ENCODE peak calls at places on chromosomes 13 and 19, in eight cellular contexts. X, J, A, Q, V, L, F and M are unnamed samples.

GRCh38 chr13:49844191-49844590 is 51.7 kb upstream of the KPNA3 start:
- DNase-seq in X (no peak), J (no peak), A (no peak), Q (no peak), V (no peak), L (no peak), F (no peak), M (no peak)

GRCh38 chr13:77896536-77896935 is 22.1 kb downstream of the EDNRB start:
- DNase-seq in X (no peak), J (no peak), A (peak; percentile 32), Q (no peak), V (no peak), L (no peak), F (peak; percentile 23), M (peak; percentile 24)

GRCh38 chr19:32581704-32582164 is 744 bp downstream of the PDCD5 start:
- DNase-seq in X (no peak), J (peak; percentile 35), A (peak; percentile 66), Q (no peak), V (peak; percentile 51), L (peak; percentile 70), F (no peak), M (peak; percentile 5)

GRCh38 chr13:83007226-83007625 is 875.0 kb downstream of the SLITRK1 start:
- DNase-seq in X (no peak), J (no peak), A (no peak), Q (no peak), V (no peak), L (no peak), F (no peak), M (no peak)

GRCh38 chr13:21242236-21242635 is 65.8 kb downstream of the MRPL57 start:
- DNase-seq in X (no peak), J (no peak), A (no peak), Q (no peak), V (no peak), L (no peak), F (no peak), M (no peak)

GRCh38 chr19:43465468-43466120 is at the start of gene LYPD3:
- DNase-seq in X (peak; percentile 86), J (peak; percentile 41), A (peak; percentile 31), Q (no peak), V (no peak), L (no peak), F (peak; percentile 49), M (no peak)

GRCh38 chr13:98335721-98336120 is 158.7 kb upstream of the RNF113B start:
- DNase-seq in X (no peak), J (no peak), A (no peak), Q (no peak), V (no peak), L (no peak), F (no peak), M (no peak)

GRCh38 chr13:23378009-23378632 is 55.4 kb downstream of the SACS start:
- DNase-seq in X (peak; percentile 53), J (peak; percentile 85), A (peak; percentile 99), Q (no peak), V (peak; percentile 97), L (peak; percentile 96), F (peak; percentile 41), M (peak; percentile 95)

GRCh38 chr19:57363734-57364181 is 407 bp downstream of the TRAPPC2B start:
- DNase-seq in X (no peak), J (peak; percentile 22), A (peak; percentile 12), Q (no peak), V (peak; percentile 45), L (peak; percentile 16), F (no peak), M (no peak)

GRCh38 chr13:46687810-46688209 is 109.2 kb downstream of the ESD start:
- DNase-seq in X (no peak), J (peak; percentile 18), A (peak; percentile 46), Q (peak; percentile 36), V (peak; percentile 42), L (peak; percentile 63), F (no peak), M (no peak)